ENCODE peak calls at places on chromosome 18, in six cellular contexts. E, D, A, V, J and G are unnamed samples.

GRCh38 chr18:66280470-66280869 is 323.4 kb downstream of the CDH19 start:
- DNase-seq in D (no peak), E (no peak), J (no peak), A (no peak), V (no peak), G (no peak)

GRCh38 chr18:25166113-25166512 is 185.9 kb downstream of the ZNF521 start:
- DNase-seq in A (no peak), V (no peak), D (no peak), J (no peak), E (no peak), G (no peak)

GRCh38 chr18:49459404-49460171 is 857 bp downstream of the DYM start:
- DNase-seq in D (peak; percentile 23), A (no peak), E (peak; percentile 3), J (peak; percentile 1), V (no peak), G (peak; percentile 27)

GRCh38 chr18:5519448-5520362 is 24.1 kb downstream of the EPB41L3 start:
- DNase-seq in J (no peak), A (no peak), E (no peak), D (no peak), V (no peak), G (no peak)

GRCh38 chr18:38458673-38459072 is 893.1 kb upstream of the CELF4 start:
- DNase-seq in V (no peak), A (no peak), E (no peak), D (no peak), J (no peak), G (no peak)

GRCh38 chr18:54358495-54358793 is 738 bp downstream of the C18orf54 start:
- DNase-seq in J (no peak), E (peak; percentile 38), A (no peak), V (peak; percentile 18), D (no peak), G (peak; percentile 38)

GRCh38 chr18:78913830-78914585 is 65.6 kb upstream of the SALL3 start:
- DNase-seq in E (no peak), A (no peak), V (no peak), D (no peak), J (no peak), G (no peak)

GRCh38 chr18:48749768-48750167 is 201.0 kb downstream of the SMAD7 start:
- DNase-seq in E (no peak), A (no peak), V (no peak), D (no peak), J (no peak), G (peak; percentile 73)

GRCh38 chr18:25516747-25517498 is 165.0 kb upstream of the ZNF521 start:
- DNase-seq in D (no peak), V (no peak), J (no peak), A (no peak), E (no peak), G (no peak)

GRCh38 chr18:24321071-24321470 is 76.6 kb downstream of the OSBPL1A start:
- DNase-seq in A (no peak), J (no peak), D (no peak), V (no peak), E (no peak), G (no peak)

GRCh38 chr18:41745166-41746049 is 209.6 kb upstream of the PIK3C3 start:
- DNase-seq in E (peak; percentile 48), D (peak; percentile 19), A (no peak), V (peak; percentile 41), J (peak; percentile 23), G (no peak)

GRCh38 chr18:62842898-62843297 is 127.6 kb downstream of the PHLPP1 start:
- DNase-seq in E (no peak), A (no peak), D (no peak), J (no peak), V (no peak), G (no peak)

GRCh38 chr18:11944786-11945185 is 36.5 kb upstream of the IMPA2 start:
- DNase-seq in D (no peak), J (no peak), E (no peak), A (no peak), V (no peak), G (no peak)

GRCh38 chr18:79523221-79523737 is 127.5 kb downstream of the NFATC1 start:
- DNase-seq in A (no peak), D (no peak), J (no peak), E (no peak), V (no peak), G (no peak)